ENCODE peak calls at places on chromosomes 3 and 15, in four cellular contexts. G is fibroblast of lung, J is endothelial cell of umbilical vein, Q is fibroblast of mammary gland. W is an unnamed sample.

GRCh38 chr15:47715856-47716445 is 1.4 kb upstream of the SEMA6D start:
- DNase-seq in G (no peak), J (peak), Q (peak), W (peak)

GRCh38 chr3:149406244-149406752 is 28.8 kb upstream of the TM4SF1 start:
- DNase-seq in G (no peak), J (no peak), Q (no peak), W (no peak)

GRCh38 chr3:196942915-196943277 is 568 bp upstream of the NCBP2 start:
- DNase-seq in G (peak), J (no peak), Q (peak), W (peak)

GRCh38 chr3:131786386-131786785 is 248.4 kb downstream of the CPNE4 start:
- DNase-seq in G (no peak), J (no peak), Q (no peak), W (no peak)

GRCh38 chr15:60507596-60508424 is 28.9 kb upstream of the ICE2 start:
- DNase-seq in G (peak), J (peak), Q (peak), W (no peak)

GRCh38 chr3:184335291-184335660 is 2.1 kb upstream of the FAM131A start:
- DNase-seq in G (no peak), J (peak), Q (no peak), W (no peak)

GRCh38 chr15:45642203-45642932 is 7.5 kb downstream of the SQOR start:
- DNase-seq in G (peak), J (peak), Q (peak), W (peak)

GRCh38 chr3:161576733-161577510 is 80.3 kb downstream of the OTOL1 start:
- DNase-seq in G (no peak), J (no peak), Q (peak), W (no peak)

GRCh38 chr3:42123012-42123581 is 31.9 kb downstream of the TRAK1 start:
- DNase-seq in G (peak), J (no peak), Q (peak), W (no peak)

GRCh38 chr3:175295248-175296000 is 436.3 kb downstream of the NAALADL2 start:
- DNase-seq in G (no peak), J (no peak), Q (no peak), W (no peak)

GRCh38 chr3:48410205-48411040 is 19.5 kb downstream of the PLXNB1 start:
- DNase-seq in G (no peak), J (no peak), Q (no peak), W (no peak)

GRCh38 chr15:51117270-51117669 is 22.6 kb upstream of the TNFAIP8L3 start:
- DNase-seq in G (peak), J (no peak), Q (peak), W (no peak)

GRCh38 chr3:66602237-66602636 is 101.4 kb upstream of the LRIG1 start:
- DNase-seq in G (peak), J (no peak), Q (no peak), W (no peak)

GRCh38 chr3:165440380-165440779 is 244.2 kb upstream of the SLITRK3 start:
- DNase-seq in G (no peak), J (no peak), Q (no peak), W (no peak)

GRCh38 chr3:71385040-71385685 is 198.4 kb downstream of the FOXP1 start:
- DNase-seq in G (peak), J (no peak), Q (peak), W (no peak)

GRCh38 chr3:141336672-141337522 is 31.4 kb upstream of the ZBTB38 start:
- DNase-seq in G (peak), J (no peak), Q (peak), W (peak)

GRCh38 chr3:135865554-135865953 is 100.0 kb upstream of the PPP2R3A start:
- DNase-seq in G (peak), J (no peak), Q (no peak), W (no peak)

GRCh38 chr3:165169368-165169767 is 26.8 kb downstream of the SLITRK3 start:
- DNase-seq in G (no peak), J (no peak), Q (no peak), W (no peak)

GRCh38 chr3:125644036-125645025 is 49.0 kb upstream of the OSBPL11 start:
- DNase-seq in G (no peak), J (no peak), Q (peak), W (peak)

GRCh38 chr15:62495670-62496328 is 330.7 kb upstream of the C2CD4B start:
- DNase-seq in G (peak), J (no peak), Q (peak), W (peak)

GRCh38 chr15:92904832-92905640 is 4.9 kb downstream of the CHD2 start:
- DNase-seq in G (no peak), J (no peak), Q (no peak), W (no peak)

GRCh38 chr3:20038679-20039078 is 1.6 kb upstream of the KAT2B start:
- DNase-seq in G (no peak), J (peak), Q (no peak), W (no peak)
- H3K4me3 ChIP-seq in G (peak), J (peak), Q (peak), W (no peak)

GRCh38 chr3:177795866-177796265 is 598.6 kb upstream of the TBL1XR1 start:
- DNase-seq in G (no peak), J (no peak), Q (no peak), W (no peak)

GRCh38 chr3:177789500-177789899 is 592.2 kb upstream of the TBL1XR1 start:
- DNase-seq in G (no peak), J (no peak), Q (no peak), W (no peak)

GRCh38 chr3:177793451-177793850 is 596.2 kb upstream of the TBL1XR1 start:
- DNase-seq in G (no peak), J (no peak), Q (no peak), W (no peak)

GRCh38 chr3:177787279-177788041 is 590.2 kb upstream of the TBL1XR1 start:
- DNase-seq in G (no peak), J (no peak), Q (no peak), W (no peak)

GRCh38 chr3:177792363-177793030 is 595.2 kb upstream of the TBL1XR1 start:
- DNase-seq in G (peak), J (no peak), Q (no peak), W (no peak)
- H3K4me3 ChIP-seq in G (no peak), J (no peak), Q (no peak), W (no peak)

GRCh38 chr15:25862087-25862468 is 1.0 kb downstream of the ATP10A start:
- DNase-seq in G (peak), J (no peak), Q (no peak), W (no peak)
- H3K4me3 ChIP-seq in G (peak), J (no peak), Q (peak), W (peak)

DNA sequence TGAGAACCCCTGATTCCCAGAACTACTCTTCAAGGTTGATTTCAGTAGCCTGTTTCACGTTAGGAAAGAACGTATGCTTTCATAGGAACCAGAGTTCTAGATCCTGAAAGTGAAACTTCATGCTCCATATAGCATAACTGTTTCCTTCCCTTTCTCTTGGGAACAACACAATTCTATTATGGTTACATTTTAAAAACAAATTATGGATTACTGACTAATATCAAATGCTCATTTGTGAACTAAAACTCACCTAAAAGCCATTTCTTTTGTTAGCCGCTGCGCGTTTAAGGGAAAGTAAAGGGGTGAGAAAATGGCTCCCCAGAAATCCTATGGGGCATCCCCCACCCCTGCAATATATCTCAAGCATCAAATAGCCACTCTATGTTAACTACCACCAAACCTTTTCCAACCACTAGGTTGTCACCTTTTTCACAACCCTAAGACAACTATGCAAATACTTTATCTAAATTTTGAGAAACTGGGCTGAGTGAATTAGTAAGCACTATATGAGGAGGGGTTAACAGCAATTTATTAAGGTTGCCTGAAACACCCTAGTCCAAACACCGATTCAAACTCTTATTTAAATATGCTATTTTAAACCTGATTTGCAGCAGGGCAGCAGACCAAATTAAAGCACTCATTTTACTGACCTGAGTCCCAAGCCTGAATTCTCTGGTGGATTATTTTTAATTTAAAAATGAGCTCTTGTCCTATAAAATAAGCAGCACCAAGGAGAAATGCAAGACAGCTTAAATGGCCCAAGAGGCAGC is 2.4 kb downstream of the SIAH2 start:
- DNase-seq in G (no peak), J (no peak), Q (no peak), W (no peak)
- H3K4me3 ChIP-seq in G (peak), J (peak), Q (peak), W (peak)

GRCh38 chr3:39147711-39148115 is 5.7 kb downstream of the CSRNP1 start:
- DNase-seq in G (peak), J (peak), Q (peak), W (no peak)
- H3K4me3 ChIP-seq in G (peak), J (no peak), Q (no peak), W (peak)